ENCODE peak calls at places on chromosomes 2 and 18, in eight cellular contexts. W is HT1080, B is T1000, J is fibroblast of lung, P is NCI-H460, I is NCI-H2171 treated with DMSO at 0.1 percent for 48 hours, S is AG04450, H is HFF-Myc. F is an unnamed sample.

GRCh38 chr18:39909706-39910105 is 2045.3 kb upstream of the PIK3C3 start:
- DNase-seq in H (no peak), J (peak), P (no peak), S (no peak), W (no peak), I (no peak), B (no peak), F (no peak)

GRCh38 chr2:179825494-179825893 is 35.9 kb downstream of the ZNF385B start:
- DNase-seq in P (no peak), H (no peak), I (no peak), J (no peak), S (no peak), B (no peak), W (peak), F (no peak)

GRCh38 chr2:219663116-219663762 is 35.8 kb downstream of the SLC4A3 start:
- DNase-seq in W (no peak), B (no peak), H (no peak), J (no peak), I (no peak), S (no peak), P (no peak), F (no peak)

GRCh38 chr2:177622516-177622915 is 229.9 kb downstream of the AGPS start:
- DNase-seq in J (no peak), I (no peak), H (no peak), W (no peak), B (no peak), P (no peak), S (no peak), F (no peak)

GRCh38 chr18:58649966-58650816 is 21.1 kb upstream of the MALT1 start:
- DNase-seq in W (no peak), H (no peak), I (no peak), S (no peak), B (no peak), J (no peak), P (no peak), F (no peak)

GRCh38 chr2:20219763-20220380 is 5.1 kb downstream of the SDC1 start:
- DNase-seq in J (no peak), B (no peak), P (no peak), H (no peak), S (no peak), I (no peak), W (no peak), F (no peak)

GRCh38 chr18:22703883-22704626 is 229.1 kb upstream of the RBBP8 start:
- DNase-seq in P (peak), H (peak), I (peak), J (peak), W (peak), B (no peak), S (no peak), F (no peak)

GRCh38 chr2:37711308-37711731 is 39.9 kb upstream of the CDC42EP3 start:
- DNase-seq in P (no peak), H (peak), S (peak), W (peak), J (peak), I (no peak), B (peak), F (peak)

GRCh38 chr2:237591021-237591370 is 462 bp upstream of the RAB17 start:
- DNase-seq in H (no peak), P (no peak), J (no peak), B (no peak), I (no peak), S (no peak), W (no peak), F (no peak)

GRCh38 chr18:36516726-36517125 is 219.2 kb downstream of the FHOD3 start:
- DNase-seq in W (no peak), H (no peak), S (no peak), J (no peak), B (no peak), P (no peak), I (no peak), F (no peak)

GRCh38 chr2:17962874-17963273 is 84.4 kb downstream of the KCNS3 start:
- DNase-seq in S (no peak), H (peak), P (no peak), W (peak), J (no peak), B (no peak), I (no peak), F (no peak)

GRCh38 chr2:176852667-176853066 is 359.9 kb upstream of the HNRNPA3 start:
- DNase-seq in W (no peak), I (peak), P (no peak), B (no peak), J (no peak), H (no peak), S (no peak), F (no peak)

F was measured in BJ.